ENCODE peak calls at places on chromosomes 12 and 14, in five cellular contexts. One of them, this sample, is unnamed.

GRCh38 chr12:51620448-51620847 is 29.4 kb downstream of the SCN8A start:
- DNase-seq in GM18507: no peak
- DNase-seq in amygdala: no peak
- DNase-seq in fibroblast of lung: peak; percentile 68
- DNase-seq in AG20443: peak; percentile 32
- DNase-seq in this sample: no peak

GRCh38 chr12:124565071-124565491 is 2.3 kb downstream of the NCOR2 start:
- DNase-seq in fibroblast of lung: peak; percentile 39
- DNase-seq in amygdala: peak; percentile 64
- DNase-seq in AG20443: peak; percentile 72
- DNase-seq in GM18507: no peak
- DNase-seq in this sample: no peak

GRCh38 chr12:46786774-46787173 is 39.0 kb downstream of the SLC38A4 start:
- DNase-seq in AG20443: peak; percentile 7
- DNase-seq in GM18507: no peak
- DNase-seq in amygdala: no peak
- DNase-seq in fibroblast of lung: peak; percentile 72
- DNase-seq in this sample: no peak

GRCh38 chr12:121444842-121445202 is 44.9 kb downstream of the RNF34 start:
- DNase-seq in AG20443: no peak
- DNase-seq in amygdala: no peak
- DNase-seq in fibroblast of lung: no peak
- DNase-seq in GM18507: no peak
- DNase-seq in this sample: no peak

GRCh38 chr12:110073049-110073831 is 24.9 kb upstream of the C12orf76 start:
- DNase-seq in amygdala: peak; percentile 95
- DNase-seq in fibroblast of lung: peak; percentile 20
- DNase-seq in AG20443: peak; percentile 67
- DNase-seq in GM18507: no peak
- DNase-seq in this sample: peak; percentile 16

GRCh38 chr14:34055545-34055944 is 104.7 kb upstream of the EGLN3 start:
- DNase-seq in AG20443: no peak
- DNase-seq in fibroblast of lung: no peak
- DNase-seq in amygdala: no peak
- DNase-seq in GM18507: no peak
- DNase-seq in this sample: no peak

GRCh38 chr12:182381-182883 is 31.5 kb downstream of the SLC6A12 start:
- DNase-seq in amygdala: no peak
- DNase-seq in AG20443: peak; percentile 77
- DNase-seq in GM18507: no peak
- DNase-seq in fibroblast of lung: peak; percentile 83
- DNase-seq in this sample: no peak

GRCh38 chr14:55107766-55108554 is 21.1 kb upstream of the LGALS3 start:
- DNase-seq in AG20443: peak; percentile 96
- DNase-seq in fibroblast of lung: peak; percentile 98
- DNase-seq in GM18507: no peak
- DNase-seq in amygdala: no peak
- DNase-seq in this sample: peak; percentile 43

GRCh38 chr12:87756111-87756510 is 273.1 kb downstream of the C12orf50 start:
- DNase-seq in fibroblast of lung: peak; percentile 94
- DNase-seq in GM18507: no peak
- DNase-seq in AG20443: peak; percentile 19
- DNase-seq in amygdala: no peak
- DNase-seq in this sample: no peak

GRCh38 chr12:3236345-3237153 is 159.4 kb downstream of the TSPAN9 start:
- DNase-seq in GM18507: no peak
- DNase-seq in AG20443: peak; percentile 66
- DNase-seq in fibroblast of lung: peak; percentile 69
- DNase-seq in amygdala: no peak
- DNase-seq in this sample: no peak

GRCh38 chr14:89013098-89013504 is 188.7 kb downstream of the TTC8 start:
- DNase-seq in fibroblast of lung: no peak
- DNase-seq in amygdala: no peak
- DNase-seq in AG20443: no peak
- DNase-seq in GM18507: no peak
- DNase-seq in this sample: no peak

GRCh38 chr14:63375772-63376171 is 57.0 kb upstream of the GPHB5 start:
- DNase-seq in GM18507: no peak
- DNase-seq in AG20443: no peak
- DNase-seq in fibroblast of lung: peak; percentile 32
- DNase-seq in amygdala: no peak
- DNase-seq in this sample: no peak

GRCh38 chr14:81464253-81465001 is 64.3 kb upstream of the STON2 start:
- DNase-seq in AG20443: peak; percentile 65
- DNase-seq in GM18507: peak; percentile 28
- DNase-seq in fibroblast of lung: peak; percentile 39
- DNase-seq in amygdala: peak; percentile 52
- DNase-seq in this sample: peak; percentile 39

GRCh38 chr14:30903285-30904124 is 29.1 kb downstream of the COCH start:
- DNase-seq in AG20443: no peak
- DNase-seq in GM18507: no peak
- DNase-seq in amygdala: no peak
- DNase-seq in fibroblast of lung: no peak
- DNase-seq in this sample: no peak

GRCh38 chr12:43805857-43806736 is at the start of gene TWF1:
- DNase-seq in amygdala: peak; percentile 81
- DNase-seq in AG20443: peak; percentile 97
- DNase-seq in GM18507: peak; percentile 72
- DNase-seq in fibroblast of lung: peak; percentile 80
- DNase-seq in this sample: peak; percentile 74

GRCh38 chr12:15856097-15856982 is 25.8 kb upstream of the STRAP start:
- DNase-seq in GM18507: no peak
- DNase-seq in fibroblast of lung: peak; percentile 50
- DNase-seq in amygdala: peak; percentile 38
- DNase-seq in AG20443: peak; percentile 45
- DNase-seq in this sample: no peak

GRCh38 chr12:90546511-90546910 is 408.5 kb downstream of the CCER1 start:
- DNase-seq in fibroblast of lung: no peak
- DNase-seq in GM18507: no peak
- DNase-seq in amygdala: no peak
- DNase-seq in AG20443: no peak
- DNase-seq in this sample: no peak

GRCh38 chr14:24188251-24189058 is at the start of gene IPO4:
- DNase-seq in amygdala: peak; percentile 96
- DNase-seq in AG20443: peak; percentile 98
- DNase-seq in GM18507: peak; percentile 99
- DNase-seq in fibroblast of lung: peak; percentile 98
- DNase-seq in this sample: peak; percentile 99

This sample was measured in GM12891.